ENCODE peak calls at places on chromosomes 11 and 22, in ten cellular contexts. One of them, this sample, is unnamed.

GRCh38 chr11:19747634-19748280 is 35.1 kb downstream of the NAV2 start:
- DNase-seq in heart right ventricle: no peak
- DNase-seq in left ventricle myocardium inferior: no peak
- DNase-seq in brain microvascular endothelial cell: no peak
- DNase-seq in AG09309: no peak
- DNase-seq in osteoblast: no peak
- DNase-seq in GM06990: no peak
- DNase-seq in OCI-LY7: no peak
- DNase-seq in PC-9: peak
- DNase-seq in HCT116: no peak
- DNase-seq in this sample: no peak

GRCh38 chr11:3085052-3085451 is 27.8 kb upstream of the CARS1 start:
- DNase-seq in heart right ventricle: no peak
- DNase-seq in left ventricle myocardium inferior: no peak
- DNase-seq in brain microvascular endothelial cell: no peak
- DNase-seq in AG09309: no peak
- DNase-seq in osteoblast: peak
- DNase-seq in GM06990: no peak
- DNase-seq in OCI-LY7: no peak
- DNase-seq in PC-9: no peak
- DNase-seq in HCT116: no peak
- DNase-seq in this sample: no peak

GRCh38 chr11:75508051-75508561 is 17.6 kb downstream of the GDPD5 start:
- DNase-seq in heart right ventricle: no peak
- DNase-seq in left ventricle myocardium inferior: no peak
- DNase-seq in brain microvascular endothelial cell: no peak
- DNase-seq in AG09309: no peak
- DNase-seq in osteoblast: peak
- DNase-seq in GM06990: no peak
- DNase-seq in OCI-LY7: peak
- DNase-seq in PC-9: peak
- DNase-seq in HCT116: no peak
- DNase-seq in this sample: no peak

GRCh38 chr11:90542092-90542491 is 319.2 kb upstream of the CHORDC1 start:
- DNase-seq in heart right ventricle: no peak
- DNase-seq in left ventricle myocardium inferior: no peak
- DNase-seq in brain microvascular endothelial cell: no peak
- DNase-seq in AG09309: no peak
- DNase-seq in osteoblast: no peak
- DNase-seq in GM06990: no peak
- DNase-seq in OCI-LY7: no peak
- DNase-seq in PC-9: no peak
- DNase-seq in HCT116: no peak
- DNase-seq in this sample: no peak

GRCh38 chr11:20474951-20475517 is 87.5 kb downstream of the PRMT3 start:
- DNase-seq in heart right ventricle: no peak
- DNase-seq in left ventricle myocardium inferior: no peak
- DNase-seq in brain microvascular endothelial cell: no peak
- DNase-seq in AG09309: no peak
- DNase-seq in osteoblast: no peak
- DNase-seq in GM06990: no peak
- DNase-seq in OCI-LY7: no peak
- DNase-seq in PC-9: no peak
- DNase-seq in HCT116: no peak
- DNase-seq in this sample: no peak

GRCh38 chr11:111460340-111460739 is 51.8 kb downstream of the BTG4 start:
- DNase-seq in heart right ventricle: no peak
- DNase-seq in left ventricle myocardium inferior: no peak
- DNase-seq in brain microvascular endothelial cell: no peak
- DNase-seq in AG09309: no peak
- DNase-seq in osteoblast: no peak
- DNase-seq in GM06990: no peak
- DNase-seq in OCI-LY7: no peak
- DNase-seq in PC-9: no peak
- DNase-seq in HCT116: no peak
- DNase-seq in this sample: no peak

GRCh38 chr11:77184136-77184860 is 56.3 kb downstream of the MYO7A start:
- DNase-seq in heart right ventricle: no peak
- DNase-seq in left ventricle myocardium inferior: no peak
- DNase-seq in brain microvascular endothelial cell: no peak
- DNase-seq in AG09309: no peak
- DNase-seq in osteoblast: no peak
- DNase-seq in GM06990: no peak
- DNase-seq in OCI-LY7: no peak
- DNase-seq in PC-9: no peak
- DNase-seq in HCT116: no peak
- DNase-seq in this sample: no peak

GRCh38 chr11:105139669-105140068 is at the start of gene CARD18:
- DNase-seq in heart right ventricle: no peak
- DNase-seq in left ventricle myocardium inferior: no peak
- DNase-seq in brain microvascular endothelial cell: no peak
- DNase-seq in AG09309: no peak
- DNase-seq in osteoblast: no peak
- DNase-seq in GM06990: no peak
- DNase-seq in OCI-LY7: no peak
- DNase-seq in PC-9: no peak
- DNase-seq in HCT116: no peak
- DNase-seq in this sample: no peak

GRCh38 chr11:68106165-68106940 is 14.8 kb downstream of the CHKA start:
- DNase-seq in heart right ventricle: no peak
- DNase-seq in left ventricle myocardium inferior: no peak
- DNase-seq in brain microvascular endothelial cell: no peak
- DNase-seq in AG09309: no peak
- DNase-seq in osteoblast: no peak
- DNase-seq in GM06990: no peak
- DNase-seq in OCI-LY7: no peak
- DNase-seq in PC-9: no peak
- DNase-seq in HCT116: no peak
- DNase-seq in this sample: no peak

GRCh38 chr11:27234043-27234668 is 128.9 kb downstream of the CCDC34 start:
- DNase-seq in heart right ventricle: peak
- DNase-seq in left ventricle myocardium inferior: peak
- DNase-seq in brain microvascular endothelial cell: peak
- DNase-seq in AG09309: peak
- DNase-seq in osteoblast: peak
- DNase-seq in GM06990: peak
- DNase-seq in OCI-LY7: peak
- DNase-seq in PC-9: no peak
- DNase-seq in HCT116: no peak
- DNase-seq in this sample: peak

GRCh38 chr22:41862530-41863266 is 29.8 kb downstream of the SREBF2 start:
- DNase-seq in heart right ventricle: no peak
- DNase-seq in left ventricle myocardium inferior: no peak
- DNase-seq in brain microvascular endothelial cell: no peak
- DNase-seq in AG09309: no peak
- DNase-seq in osteoblast: peak
- DNase-seq in GM06990: peak
- DNase-seq in OCI-LY7: peak
- DNase-seq in PC-9: peak
- DNase-seq in HCT116: no peak
- DNase-seq in this sample: peak

GRCh38 chr11:61119055-61119454 is 16.8 kb downstream of the CD5 start:
- DNase-seq in heart right ventricle: no peak
- DNase-seq in left ventricle myocardium inferior: no peak
- DNase-seq in brain microvascular endothelial cell: no peak
- DNase-seq in AG09309: no peak
- DNase-seq in osteoblast: no peak
- DNase-seq in GM06990: no peak
- DNase-seq in OCI-LY7: no peak
- DNase-seq in PC-9: no peak
- DNase-seq in HCT116: no peak
- DNase-seq in this sample: no peak

GRCh38 chr22:46068176-46068907 is 82.0 kb upstream of the PPARA start:
- DNase-seq in heart right ventricle: no peak
- DNase-seq in left ventricle myocardium inferior: no peak
- DNase-seq in brain microvascular endothelial cell: no peak
- DNase-seq in AG09309: no peak
- DNase-seq in osteoblast: no peak
- DNase-seq in GM06990: no peak
- DNase-seq in OCI-LY7: no peak
- DNase-seq in PC-9: no peak
- DNase-seq in HCT116: no peak
- DNase-seq in this sample: no peak
- H3K4me3 ChIP-seq in heart right ventricle: peak
- H3K4me3 ChIP-seq in left ventricle myocardium inferior: peak
- H3K4me3 ChIP-seq in brain microvascular endothelial cell: peak
- H3K4me3 ChIP-seq in AG09309: no peak
- H3K4me3 ChIP-seq in osteoblast: peak
- H3K4me3 ChIP-seq in GM06990: no peak
- H3K4me3 ChIP-seq in OCI-LY7: peak
- H3K4me3 ChIP-seq in PC-9: peak
- H3K4me3 ChIP-seq in HCT116: peak
- H3K4me3 ChIP-seq in this sample: peak

DNA sequence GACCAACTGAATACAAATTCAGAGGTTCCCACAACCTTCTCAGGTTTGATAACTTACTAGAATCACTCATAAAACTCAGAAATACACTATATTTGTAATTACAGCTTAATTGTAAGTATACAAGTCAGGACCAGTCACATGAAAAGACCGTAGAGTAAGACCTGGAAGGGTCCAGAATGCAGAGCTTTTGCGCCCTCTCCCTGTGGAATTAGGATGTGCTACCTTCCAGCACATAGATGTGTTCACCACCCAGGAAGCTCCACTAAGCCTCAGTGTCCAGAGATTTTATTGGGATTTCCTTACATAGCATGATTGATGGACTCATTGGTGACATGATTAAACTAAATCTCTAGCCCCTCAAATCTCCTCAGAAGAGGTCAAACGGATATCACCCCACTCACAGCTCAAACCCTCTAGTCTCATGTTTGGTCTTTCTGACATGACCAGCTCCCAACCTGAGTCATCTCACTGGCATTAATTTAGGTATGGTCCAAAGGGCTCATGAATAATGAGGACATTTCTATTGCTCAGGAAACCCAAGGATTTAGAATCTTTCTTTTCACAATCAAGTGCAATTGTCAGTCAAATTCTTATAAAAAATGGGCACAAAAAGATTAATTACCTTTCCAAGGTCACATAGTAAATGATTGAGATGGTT is 77.2 kb upstream of the UBASH3B start:
- DNase-seq in heart right ventricle: no peak
- DNase-seq in left ventricle myocardium inferior: no peak
- DNase-seq in brain microvascular endothelial cell: peak
- DNase-seq in AG09309: no peak
- DNase-seq in osteoblast: peak
- DNase-seq in GM06990: no peak
- DNase-seq in OCI-LY7: peak
- DNase-seq in PC-9: no peak
- DNase-seq in HCT116: no peak
- DNase-seq in this sample: no peak
- TF ChIP-seq CTCF in heart right ventricle: no peak
- TF ChIP-seq CTCF in left ventricle myocardium inferior: no peak
- TF ChIP-seq CTCF in brain microvascular endothelial cell: peak
- TF ChIP-seq CTCF in AG09309: no peak
- TF ChIP-seq CTCF in osteoblast: peak
- TF ChIP-seq CTCF in GM06990: peak
- TF ChIP-seq CTCF in OCI-LY7: peak
- TF ChIP-seq CTCF in PC-9: no peak
- TF ChIP-seq CTCF in HCT116: peak
- TF ChIP-seq CTCF in this sample: peak

GRCh38 chr11:8019671-8020597 is 32.8 kb downstream of the EIF3F start:
- DNase-seq in heart right ventricle: no peak
- DNase-seq in left ventricle myocardium inferior: no peak
- DNase-seq in brain microvascular endothelial cell: no peak
- DNase-seq in AG09309: no peak
- DNase-seq in osteoblast: peak
- DNase-seq in GM06990: no peak
- DNase-seq in OCI-LY7: no peak
- DNase-seq in PC-9: no peak
- DNase-seq in HCT116: no peak
- DNase-seq in this sample: peak
- H3K4me3 ChIP-seq in heart right ventricle: peak
- H3K4me3 ChIP-seq in left ventricle myocardium inferior: peak
- H3K4me3 ChIP-seq in brain microvascular endothelial cell: peak
- H3K4me3 ChIP-seq in AG09309: peak
- H3K4me3 ChIP-seq in osteoblast: peak
- H3K4me3 ChIP-seq in GM06990: no peak
- H3K4me3 ChIP-seq in OCI-LY7: no peak
- H3K4me3 ChIP-seq in PC-9: no peak
- H3K4me3 ChIP-seq in HCT116: peak
- H3K4me3 ChIP-seq in this sample: peak

GRCh38 chr22:49024775-49025440 is 802.8 kb downstream of the BRD1 start:
- DNase-seq in heart right ventricle: no peak
- DNase-seq in left ventricle myocardium inferior: no peak
- DNase-seq in brain microvascular endothelial cell: no peak
- DNase-seq in AG09309: no peak
- DNase-seq in osteoblast: peak
- DNase-seq in GM06990: no peak
- DNase-seq in OCI-LY7: no peak
- DNase-seq in PC-9: no peak
- DNase-seq in HCT116: no peak
- DNase-seq in this sample: no peak

GRCh38 chr22:49023879-49024774 is 803.5 kb downstream of the BRD1 start:
- DNase-seq in heart right ventricle: no peak
- DNase-seq in left ventricle myocardium inferior: no peak
- DNase-seq in brain microvascular endothelial cell: no peak
- DNase-seq in AG09309: no peak
- DNase-seq in osteoblast: peak
- DNase-seq in GM06990: no peak
- DNase-seq in OCI-LY7: no peak
- DNase-seq in PC-9: no peak
- DNase-seq in HCT116: no peak
- DNase-seq in this sample: no peak

GRCh38 chr22:49026476-49027121 is 801.1 kb downstream of the BRD1 start:
- DNase-seq in heart right ventricle: no peak
- DNase-seq in left ventricle myocardium inferior: no peak
- DNase-seq in brain microvascular endothelial cell: no peak
- DNase-seq in AG09309: no peak
- DNase-seq in osteoblast: peak
- DNase-seq in GM06990: no peak
- DNase-seq in OCI-LY7: peak
- DNase-seq in PC-9: no peak
- DNase-seq in HCT116: no peak
- DNase-seq in this sample: no peak

GRCh38 chr22:49027122-49027670 is 800.5 kb downstream of the BRD1 start:
- DNase-seq in heart right ventricle: no peak
- DNase-seq in left ventricle myocardium inferior: no peak
- DNase-seq in brain microvascular endothelial cell: no peak
- DNase-seq in AG09309: no peak
- DNase-seq in osteoblast: peak
- DNase-seq in GM06990: no peak
- DNase-seq in OCI-LY7: no peak
- DNase-seq in PC-9: no peak
- DNase-seq in HCT116: no peak
- DNase-seq in this sample: no peak

DNA sequence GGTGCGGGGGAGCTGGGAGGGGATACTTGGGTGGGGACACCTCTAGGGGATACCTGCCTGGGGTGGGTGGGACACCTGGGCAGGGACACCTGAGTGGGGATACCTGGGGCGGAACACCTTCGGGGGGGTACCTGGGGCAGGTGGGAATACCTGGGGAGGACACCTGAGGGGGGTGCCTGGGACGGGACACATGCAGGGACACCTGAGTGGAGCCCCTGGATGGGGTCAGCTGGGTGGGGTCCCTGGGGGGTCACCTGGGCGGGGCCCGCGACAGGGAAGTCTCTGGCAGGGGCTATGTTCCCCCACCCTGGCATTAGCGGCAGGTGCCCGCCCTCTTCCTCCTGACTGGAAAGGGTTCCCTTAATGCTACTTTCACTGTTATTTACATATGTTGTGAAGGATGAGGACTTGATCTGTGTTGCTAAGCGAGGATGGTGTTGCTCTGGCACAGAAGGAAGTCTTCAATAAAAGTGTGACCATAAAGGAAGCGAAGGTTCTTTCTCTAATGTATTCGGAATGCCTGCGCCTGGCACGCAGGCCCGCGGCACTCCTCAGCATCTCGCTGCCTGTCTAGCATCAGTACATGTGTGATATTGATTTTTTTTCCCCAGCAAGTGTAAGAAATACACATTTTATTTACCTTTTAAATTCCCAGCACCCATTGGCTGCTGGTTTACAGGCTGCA is 801.7 kb downstream of the BRD1 start:
- DNase-seq in heart right ventricle: no peak
- DNase-seq in left ventricle myocardium inferior: no peak
- DNase-seq in brain microvascular endothelial cell: no peak
- DNase-seq in AG09309: no peak
- DNase-seq in osteoblast: peak
- DNase-seq in GM06990: no peak
- DNase-seq in OCI-LY7: no peak
- DNase-seq in PC-9: no peak
- DNase-seq in HCT116: no peak
- DNase-seq in this sample: no peak
- TF ChIP-seq CTCF in heart right ventricle: no peak
- TF ChIP-seq CTCF in left ventricle myocardium inferior: no peak
- TF ChIP-seq CTCF in brain microvascular endothelial cell: no peak
- TF ChIP-seq CTCF in AG09309: no peak
- TF ChIP-seq CTCF in osteoblast: no peak
- TF ChIP-seq CTCF in GM06990: no peak
- TF ChIP-seq CTCF in OCI-LY7: no peak
- TF ChIP-seq CTCF in PC-9: no peak
- TF ChIP-seq CTCF in HCT116: no peak
- TF ChIP-seq CTCF in this sample: no peak